ENCODE peak calls at places on chromosomes 4 and X, in ten cellular contexts. A, V, C, F, R, H, W, K, Z and Y are unnamed samples. For H3K4me1 and H3K36me3, the result is how much of the 10 kb centered on the place peaks cover.

GRCh38 chrX:152658302-152658701 is 20.6 kb downstream of the GABRQ start:
- DNase-seq in R (no peak), C (no peak), Z (no peak), W (no peak), K (no peak), F (no peak), V (no peak), H (no peak), A (no peak), Y (no peak)

GRCh38 chrX:85992811-85993229 is 54.5 kb downstream of the CHM start:
- DNase-seq in R (no peak), F (no peak), Z (peak), H (peak), A (no peak), K (no peak), C (no peak), W (no peak), V (no peak), Y (no peak)

GRCh38 chr4:54169176-54169575 is 59.9 kb upstream of the PDGFRA start:
- DNase-seq in F (no peak), V (no peak), Z (no peak), W (no peak), K (no peak), A (no peak), H (peak), C (no peak), R (no peak), Y (no peak)

GRCh38 chr4:98203406-98204235 is 57.6 kb upstream of the RAP1GDS1 start:
- DNase-seq in A (no peak), Z (no peak), F (no peak), K (no peak), R (no peak), C (no peak), W (no peak), H (no peak), V (no peak), Y (no peak)

GRCh38 chr4:139665690-139666529 is at the start of gene MGST2:
- DNase-seq in A (peak), V (peak), Z (peak), R (peak), H (peak), W (no peak), K (peak), C (peak), F (peak), Y (no peak)

GRCh38 chrX:17413228-17413627 is 38.2 kb downstream of the NHS start:
- DNase-seq in K (no peak), Z (no peak), W (no peak), A (no peak), F (no peak), C (no peak), V (no peak), R (no peak), H (peak), Y (no peak)

GRCh38 chr4:11894976-11895375 is 466.3 kb upstream of the HS3ST1 start:
- DNase-seq in R (no peak), C (no peak), K (no peak), W (no peak), F (no peak), V (no peak), H (no peak), Z (no peak), A (no peak), Y (no peak)

GRCh38 chrX:21490341-21490740 is 116.1 kb downstream of the CNKSR2 start:
- DNase-seq in Z (no peak), R (no peak), F (no peak), K (no peak), V (no peak), C (no peak), A (no peak), H (no peak), W (no peak), Y (no peak)

GRCh38 chr4:3879681-3880594 is 113.8 kb downstream of the ADRA2C start:
- DNase-seq in A (peak), K (no peak), C (no peak), W (no peak), F (no peak), R (no peak), Z (no peak), H (no peak), V (no peak), Y (no peak)

GRCh38 chr4:16222957-16223527 is 3.2 kb downstream of the TAPT1 start:
- DNase-seq in V (no peak), H (peak), W (no peak), R (no peak), K (no peak), A (no peak), F (no peak), Z (no peak), C (no peak), Y (no peak)

GRCh38 chr4:60934896-60935295 is 265.2 kb upstream of the ADGRL3 start:
- DNase-seq in K (no peak), C (no peak), A (no peak), Z (no peak), H (no peak), V (no peak), W (no peak), R (no peak), F (no peak), Y (no peak)

GRCh38 chrX:140509468-140510305 is 4.8 kb upstream of the SOX3 start:
- DNase-seq in C (no peak), K (no peak), H (no peak), F (no peak), V (no peak), Z (no peak), A (no peak), R (no peak), W (no peak), Y (no peak)

GRCh38 chrX:65673857-65674350 is 6.5 kb downstream of the MSN start:
- DNase-seq in H (no peak), R (no peak), K (no peak), A (no peak), C (no peak), V (no peak), F (no peak), Z (no peak), W (no peak), Y (no peak)

GRCh38 chrX:54785901-54786300 is 12.2 kb downstream of the ITIH6 start:
- DNase-seq in W (no peak), F (no peak), V (no peak), K (no peak), C (no peak), A (no peak), Z (peak), H (no peak), R (no peak), Y (no peak)

GRCh38 chrX:79601336-79602131 is 234.4 kb upstream of the ITM2A start:
- DNase-seq in F (no peak), W (no peak), R (no peak), Z (no peak), V (no peak), H (no peak), C (no peak), A (no peak), K (no peak), Y (peak)

GRCh38 chrX:44744828-44745227 is 99.0 kb upstream of the DUSP21 start:
- DNase-seq in F (no peak), H (no peak), V (no peak), C (no peak), Z (no peak), A (no peak), W (no peak), R (no peak), K (no peak), Y (no peak)

GRCh38 chr4:163679189-163679588 is 184.7 kb downstream of the TMA16 start:
- DNase-seq in H (peak), C (no peak), A (no peak), W (no peak), F (no peak), V (no peak), Z (no peak), K (no peak), R (no peak), Y (no peak)

GRCh38 chrX:19886888-19887531 is 390 bp downstream of the SH3KBP1 start:
- DNase-seq in F (peak), A (no peak), K (no peak), H (no peak), V (no peak), C (peak), W (no peak), Z (no peak), R (peak), Y (no peak)

GRCh38 chr4:173357939-173358338 is 12.8 kb upstream of the SAP30 start:
- DNase-seq in C (no peak), R (no peak), A (no peak), H (no peak), K (no peak), V (no peak), Z (no peak), W (no peak), F (no peak), Y (no peak)

GRCh38 chrX:136747003-136747986 is 33.4 kb downstream of the ARHGEF6 start:
- DNase-seq in H (no peak), C (no peak), Z (no peak), W (no peak), F (no peak), K (no peak), R (no peak), V (no peak), A (no peak), Y (no peak)

GRCh38 chrX:69238153-69238959 is 73.1 kb upstream of the PJA1 start:
- DNase-seq in F (no peak), C (no peak), Z (peak), A (no peak), W (no peak), R (no peak), H (no peak), V (peak), K (no peak), Y (no peak)

GRCh38 chrX:12065251-12065650 is 73.0 kb upstream of the FRMPD4 start:
- DNase-seq in F (no peak), A (no peak), K (no peak), Z (no peak), C (no peak), V (no peak), H (peak), W (peak), R (no peak), Y (peak)

GRCh38 chr4:84578540-84579409 is 4.2 kb upstream of the CDS1 start:
- DNase-seq in C (no peak), V (no peak), F (no peak), K (no peak), H (peak), W (no peak), Z (peak), A (no peak), R (peak), Y (no peak)

GRCh38 chr4:8341691-8342090 is 72.1 kb downstream of the HTRA3 start:
- DNase-seq in W (no peak), H (no peak), K (no peak), C (no peak), Z (no peak), R (no peak), V (peak), A (no peak), F (no peak), Y (no peak)

GRCh38 chr4:158758703-158759102 is 10.1 kb upstream of the FNIP2 start:
- DNase-seq in V (no peak), A (no peak), K (no peak), F (no peak), C (no peak), R (no peak), W (no peak), Z (no peak), H (no peak), Y (no peak)

GRCh38 chrX:1440506-1440905 is 12.2 kb downstream of the ASMTL start:
- DNase-seq in R (peak), Z (no peak), F (no peak), W (no peak), A (peak), C (no peak), H (no peak), K (no peak), V (no peak), Y (no peak)

GRCh38 chrX:115679460-115679859 is 118.5 kb downstream of the PLS3 start:
- DNase-seq in F (no peak), R (no peak), A (no peak), W (no peak), Z (no peak), C (no peak), K (no peak), V (no peak), H (peak), Y (no peak)

GRCh38 chrX:69388526-69388925 is 115.6 kb upstream of the NALF2 start:
- DNase-seq in R (no peak), F (no peak), W (no peak), V (no peak), K (no peak), A (no peak), C (no peak), Z (no peak), H (no peak), Y (no peak)

GRCh38 chr4:178347091-178347490 is 904.9 kb upstream of the AGA start:
- DNase-seq in R (no peak), A (no peak), C (no peak), H (no peak), F (no peak), K (no peak), V (no peak), W (no peak), Z (no peak), Y (no peak)

GRCh38 chr4:138522366-138522765 is 280.2 kb upstream of the SLC7A11 start:
- DNase-seq in F (no peak), Z (no peak), V (no peak), A (no peak), H (peak), R (no peak), K (no peak), W (peak), C (no peak), Y (peak)

GRCh38 chr4:98828801-98829200 is 100.1 kb downstream of the EIF4E start:
- DNase-seq in C (no peak), V (no peak), Z (peak), R (no peak), H (no peak), F (no peak), A (peak), W (no peak), K (no peak), Y (peak)

GRCh38 chrX:111039606-111040005 is 56.4 kb upstream of the PAK3 start:
- DNase-seq in A (no peak), Z (no peak), K (no peak), R (no peak), C (no peak), H (no peak), F (no peak), V (no peak), W (no peak), Y (no peak)

GRCh38 chrX:38099688-38100087 is 93.3 kb downstream of the SYTL5 start:
- DNase-seq in V (no peak), F (no peak), H (no peak), C (no peak), K (no peak), W (no peak), A (no peak), R (no peak), Z (no peak), Y (no peak)

GRCh38 chr4:44056721-44057151 is 391.9 kb downstream of the KCTD8 start:
- DNase-seq in V (no peak), Z (peak), A (no peak), F (no peak), W (peak), C (no peak), K (no peak), R (no peak), H (no peak), Y (peak)

GRCh38 chr4:26406346-26406975 is 83.8 kb downstream of the CCKAR start:
- DNase-seq in C (no peak), R (no peak), W (no peak), V (no peak), A (no peak), F (no peak), K (no peak), H (peak), Z (no peak), Y (no peak)

GRCh38 chrX:9678215-9678980 is 87.2 kb downstream of the GPR143 start:
- DNase-seq in Z (no peak), W (no peak), V (no peak), F (no peak), H (peak), K (no peak), R (no peak), C (no peak), A (no peak), Y (no peak)

GRCh38 chr4:86497131-86497530 is 97.0 kb upstream of the PTPN13 start:
- DNase-seq in K (no peak), A (no peak), H (no peak), C (no peak), Z (no peak), R (no peak), V (no peak), W (no peak), F (no peak), Y (no peak)
- H3K4me1 ChIP-seq in K (under half), A (under half), H (under half), C (under half), Z (under half), R (under half), V (under half), W (under half), F (under half), Y (under half)

GRCh38 chr4:108094923-108095482 is 73.7 kb downstream of the LEF1 start:
- DNase-seq in Z (no peak), R (no peak), K (no peak), A (no peak), F (no peak), C (no peak), V (no peak), W (no peak), H (no peak), Y (no peak)

GRCh38 chr4:108099838-108100237 is 68.9 kb downstream of the LEF1 start:
- DNase-seq in K (no peak), W (no peak), V (no peak), F (no peak), C (no peak), Z (no peak), A (no peak), H (no peak), R (no peak), Y (no peak)

GRCh38 chr4:108094131-108094530 is 74.6 kb downstream of the LEF1 start:
- DNase-seq in V (no peak), Z (no peak), R (no peak), A (no peak), K (no peak), C (no peak), W (no peak), H (no peak), F (no peak), Y (no peak)

GRCh38 chr4:108100827-108101226 is 67.9 kb downstream of the LEF1 start:
- DNase-seq in F (no peak), V (no peak), R (no peak), H (no peak), Z (no peak), K (no peak), W (no peak), A (no peak), C (no peak), Y (no peak)

GRCh38 chr4:108097990-108098553 is 70.7 kb downstream of the LEF1 start:
- DNase-seq in A (no peak), F (no peak), R (no peak), W (no peak), C (no peak), Z (no peak), K (no peak), H (no peak), V (no peak), Y (no peak)
- H3K36me3 ChIP-seq in A (under half), F (under half), R (under half), W (under half), C (under half), Z (under half), K (under half), H (under half), V (under half), Y (under half)

GRCh38 chr4:78293348-78293747 is 236.2 kb downstream of the FRAS1 start:
- DNase-seq in Z (no peak), H (peak), F (no peak), A (no peak), C (no peak), V (no peak), W (no peak), R (no peak), K (no peak), Y (no peak)
- H3K4me3 ChIP-seq in Z (no peak), H (no peak), F (no peak), A (no peak), C (no peak), V (no peak), W (no peak), R (no peak), K (no peak), Y (no peak)

GRCh38 chr4:179678093-179678804 is 2236.0 kb upstream of the AGA start:
- DNase-seq in W (no peak), R (no peak), H (peak), K (no peak), Z (no peak), C (no peak), A (no peak), V (no peak), F (no peak), Y (no peak)
- H3K4me1 ChIP-seq in W (under half), R (under half), H (under half), K (under half), Z (under half), C (under half), A (under half), V (under half), F (under half), Y (under half)

DNA sequence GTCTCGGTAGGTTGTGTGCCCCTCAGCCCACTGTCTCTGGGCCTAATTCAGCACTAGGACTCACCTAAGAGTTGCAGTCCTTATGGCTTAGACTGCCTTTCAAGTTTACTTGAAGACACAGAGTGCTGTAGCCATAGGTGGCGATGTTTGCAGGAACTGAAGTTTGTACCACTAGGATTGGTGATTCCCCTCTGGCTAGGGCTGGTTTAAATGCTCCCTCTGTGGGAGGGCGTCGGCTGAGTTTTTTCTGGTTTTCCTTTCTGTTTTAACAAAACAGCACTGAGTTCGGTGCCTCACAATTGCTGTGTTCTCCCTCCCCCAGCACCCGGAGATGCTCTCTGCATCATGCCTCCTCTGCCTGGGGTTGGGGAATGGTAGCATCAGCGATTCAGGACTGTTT is 480.9 kb downstream of the PCDH11X start:
- DNase-seq in K (no peak), W (no peak), H (no peak), A (no peak), C (no peak), V (no peak), R (no peak), Z (no peak), F (no peak), Y (no peak)
- H3K36me3 ChIP-seq in K (under half), W (under half), H (under half), A (under half), C (under half), V (under half), R (under half), Z (under half), F (under half), Y (under half)

DNA sequence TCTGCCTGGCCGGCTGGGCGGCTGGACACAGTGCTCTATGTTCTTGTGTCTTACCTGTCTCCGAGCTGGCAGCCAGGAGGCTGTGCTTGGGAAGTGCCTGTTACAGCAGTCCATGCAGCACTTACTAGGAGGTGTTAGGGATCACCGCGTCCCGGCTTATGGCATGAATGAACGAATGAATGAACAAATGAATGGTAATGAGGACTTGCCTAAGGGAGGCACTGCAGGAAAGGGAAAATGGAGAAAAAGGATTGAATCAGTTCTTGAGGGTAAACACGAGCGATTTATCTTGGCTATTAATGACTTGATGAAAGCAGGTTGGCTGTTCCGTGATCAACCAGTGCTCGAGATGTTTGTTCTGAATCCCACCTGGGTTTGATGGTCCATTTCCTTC is 31.1 kb downstream of the TBC1D14 start:
- DNase-seq in A (no peak), C (no peak), V (no peak), F (no peak), H (no peak), W (no peak), R (no peak), K (no peak), Z (no peak), Y (no peak)
- H3K4me3 ChIP-seq in A (no peak), C (no peak), V (no peak), F (no peak), H (no peak), W (no peak), R (no peak), K (no peak), Z (no peak), Y (no peak)

GRCh38 chrX:13693341-13693871 is 4.5 kb downstream of the RAB9A start:
- DNase-seq in A (no peak), Z (no peak), F (no peak), W (no peak), C (peak), R (peak), K (no peak), H (no peak), V (no peak), Y (no peak)
- H3K4me1 ChIP-seq in A (under half), Z (under half), F (under half), W (under half), C (under half), R (half or more), K (under half), H (under half), V (under half), Y (under half)